ENCODE peak calls at places on chromosomes 2 and 18, in nine cellular contexts. L is kidney; X is naive thymus-derived CD4-positive, alpha-beta T cell; Y is coronary artery; C is psoas muscle; M is ovary; H is brain microvascular endothelial cell; P is HCT116; O is upper lobe of left lung. N is an unnamed sample.

GRCh38 chr2:196168181-196168580 is 3.2 kb downstream of the STK17B start:
- DNase-seq in L (no peak), X (no peak), Y (no peak), C (no peak), M (no peak), H (peak; percentile 57), P (no peak), O (no peak), N (no peak)

GRCh38 chr2:73103018-73103542 is 9.7 kb downstream of the RAB11FIP5 start:
- DNase-seq in L (no peak), X (no peak), Y (no peak), C (no peak), M (no peak), H (no peak), P (no peak), O (no peak), N (no peak)

GRCh38 chr2:210997373-210997772 is 441.0 kb downstream of the CPS1 start:
- DNase-seq in L (no peak), X (no peak), Y (no peak), C (no peak), M (no peak), H (no peak), P (no peak), O (no peak), N (no peak)

GRCh38 chr2:215141706-215142105 is 3.3 kb upstream of the ABCA12 start:
- DNase-seq in L (no peak), X (no peak), Y (no peak), C (no peak), M (no peak), H (no peak), P (no peak), O (no peak), N (no peak)

GRCh38 chr2:87401726-87402345 is 346.1 kb upstream of the PLGLB2 start:
- DNase-seq in L (peak; percentile 40), X (peak; percentile 6), Y (peak; percentile 40), C (no peak), M (no peak), H (no peak), P (no peak), O (no peak), N (no peak)

GRCh38 chr2:10487144-10488104 is 39.3 kb upstream of the ODC1 start:
- DNase-seq in L (no peak), X (peak; percentile 14), Y (peak; percentile 53), C (no peak), M (no peak), H (no peak), P (no peak), O (no peak), N (no peak)

GRCh38 chr2:232869138-232870001 is 694 bp upstream of the SNORC start:
- DNase-seq in L (no peak), X (peak; percentile 11), Y (peak; percentile 57), C (no peak), M (no peak), H (no peak), P (no peak), O (no peak), N (no peak)

GRCh38 chr2:28975671-28976070 is 5.4 kb upstream of the TOGARAM2 start:
- DNase-seq in L (no peak), X (no peak), Y (no peak), C (no peak), M (no peak), H (no peak), P (no peak), O (no peak), N (no peak)

GRCh38 chr18:6624271-6624670 is 105.2 kb upstream of the ARHGAP28 start:
- DNase-seq in L (no peak), X (no peak), Y (no peak), C (no peak), M (no peak), H (peak; percentile 51), P (no peak), O (no peak), N (no peak)

GRCh38 chr2:25323042-25323514 is 18.6 kb downstream of the DNMT3A start:
- DNase-seq in L (no peak), X (no peak), Y (no peak), C (no peak), M (no peak), H (peak; percentile 53), P (no peak), O (no peak), N (no peak)

GRCh38 chr2:56583796-56584313 is 400.1 kb downstream of the CCDC85A start:
- DNase-seq in L (no peak), X (no peak), Y (no peak), C (no peak), M (no peak), H (no peak), P (no peak), O (no peak), N (no peak)

GRCh38 chr2:96870631-96871255 is 863 bp upstream of the SEMA4C start:
- DNase-seq in L (peak; percentile 84), X (peak; percentile 49), Y (no peak), C (no peak), M (no peak), H (no peak), P (no peak), O (no peak), N (peak; percentile 79)

GRCh38 chr2:118847447-118848172 is at the start of gene EN1:
- DNase-seq in L (no peak), X (no peak), Y (no peak), C (peak; percentile 85), M (no peak), H (no peak), P (no peak), O (peak; percentile 84), N (no peak)

GRCh38 chr2:157777425-157777824 is 98.7 kb downstream of the ACVR1 start:
- DNase-seq in L (no peak), X (no peak), Y (no peak), C (peak; percentile 19), M (peak; percentile 62), H (peak; percentile 64), P (peak; percentile 28), O (no peak), N (no peak)

GRCh38 chr2:10370895-10371294 is 68.2 kb downstream of the HPCAL1 start:
- DNase-seq in L (no peak), X (no peak), Y (no peak), C (no peak), M (no peak), H (no peak), P (no peak), O (peak; percentile 63), N (no peak)

GRCh38 chr2:204754898-204755297 is 209.6 kb downstream of the PARD3B start:
- DNase-seq in L (no peak), X (no peak), Y (no peak), C (no peak), M (no peak), H (no peak), P (no peak), O (no peak), N (no peak)

GRCh38 chr2:238921681-238922319 is 73.9 kb downstream of the TWIST2 start:
- DNase-seq in L (no peak), X (no peak), Y (peak; percentile 59), C (no peak), M (peak; percentile 18), H (no peak), P (no peak), O (no peak), N (no peak)

GRCh38 chr2:226115102-226115831 is 684.4 kb downstream of the IRS1 start:
- DNase-seq in L (no peak), X (no peak), Y (no peak), C (no peak), M (no peak), H (peak; percentile 96), P (peak; percentile 99), O (no peak), N (no peak)

GRCh38 chr2:164706522-164706921 is 85.2 kb upstream of the GRB14 start:
- DNase-seq in L (no peak), X (no peak), Y (no peak), C (no peak), M (no peak), H (peak; percentile 45), P (no peak), O (no peak), N (no peak)
- H3K27ac ChIP-seq in L (no peak overlapping the region), X (no peak overlapping the region), Y (no peak overlapping the region), C (no peak overlapping the region), M (no peak overlapping the region), H (no peak overlapping the region), P (no peak overlapping the region), O (no peak overlapping the region), N (no peak overlapping the region)

GRCh38 chr18:54020971-54021370 is 203.5 kb downstream of the MBD2 start:
- DNase-seq in L (no peak), X (no peak), Y (no peak), C (no peak), M (no peak), H (no peak), P (no peak), O (no peak), N (no peak)

GRCh38 chr18:54023471-54023870 is 201.0 kb downstream of the MBD2 start:
- DNase-seq in L (no peak), X (no peak), Y (no peak), C (no peak), M (no peak), H (peak; percentile 93), P (no peak), O (no peak), N (no peak)

GRCh38 chr18:54020346-54020745 is 204.1 kb downstream of the MBD2 start:
- DNase-seq in L (no peak), X (no peak), Y (no peak), C (no peak), M (no peak), H (no peak), P (no peak), O (no peak), N (no peak)
- H3K27ac ChIP-seq in L (no peak overlapping the region), X (no peak overlapping the region), Y (no peak overlapping the region), C (no peak overlapping the region), M (no peak overlapping the region), H (peak overlapping the region; percentile 62), P (no peak overlapping the region), O (no peak overlapping the region), N (no peak overlapping the region)

DNA sequence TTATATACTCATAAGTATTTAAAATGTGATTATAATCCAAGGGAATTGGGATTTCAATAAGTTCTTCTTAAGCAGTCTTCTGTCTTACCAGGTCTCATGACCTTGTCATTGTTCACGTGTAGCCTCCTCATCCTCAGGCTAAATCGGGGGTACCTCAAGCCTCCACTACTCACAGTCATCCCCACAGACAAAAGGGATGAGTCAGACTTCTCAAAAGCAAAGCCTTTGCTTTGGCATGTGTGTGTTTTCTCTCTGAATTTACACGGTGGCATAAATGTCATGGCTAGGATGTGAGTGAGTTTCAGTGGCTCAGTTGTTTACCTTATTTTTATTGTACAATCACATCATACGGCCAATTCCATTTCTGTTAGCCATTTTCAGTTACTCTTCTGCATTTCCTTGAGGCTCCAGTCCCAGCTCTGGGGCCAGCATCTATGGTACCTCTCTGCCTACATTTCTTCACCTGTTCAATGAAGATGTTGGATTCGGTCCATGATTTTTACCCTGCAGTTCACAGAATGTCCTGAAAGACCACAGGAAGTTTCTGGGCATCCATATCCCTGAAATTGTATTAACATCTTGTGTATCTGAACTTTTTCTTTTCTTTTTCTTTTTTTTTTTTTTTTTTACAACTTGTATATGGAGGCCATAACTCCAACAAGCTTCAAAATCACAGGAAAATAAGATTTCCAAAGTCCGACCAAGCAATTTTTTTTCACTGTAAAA is 195.3 kb downstream of the FHOD3 start:
- DNase-seq in L (no peak), X (no peak), Y (no peak), C (no peak), M (no peak), H (no peak), P (no peak), O (no peak), N (no peak)
- H3K27ac ChIP-seq in L (peak overlapping the region; percentile 38), X (no peak overlapping the region), Y (no peak overlapping the region), C (peak overlapping the region; percentile 80), M (no peak overlapping the region), H (no peak overlapping the region), P (no peak overlapping the region), O (no peak overlapping the region), N (no peak overlapping the region)

GRCh38 chr2:188199716-188200128 is 92.0 kb upstream of the GULP1 start:
- DNase-seq in L (no peak), X (no peak), Y (no peak), C (no peak), M (no peak), H (peak; percentile 75), P (no peak), O (no peak), N (no peak)
- H3K27ac ChIP-seq in L (no peak overlapping the region), X (no peak overlapping the region), Y (no peak overlapping the region), C (no peak overlapping the region), M (no peak overlapping the region), H (peak overlapping the region; percentile 24), P (no peak overlapping the region), O (no peak overlapping the region), N (no peak overlapping the region)

N was measured in pancreas.